ENCODE peak calls at places on chromosomes 5 and 9, in seven cellular contexts. P, B, Q, N, Z, K and W are unnamed samples.

GRCh38 chr5:124546643-124547042 is 199.8 kb downstream of the ZNF608 start:
- DNase-seq in P (no peak), B (no peak), Q (no peak), N (no peak), Z (peak; percentile 3), K (no peak), W (no peak)

GRCh38 chr9:109012009-109012875 is 1.1 kb downstream of the CTNNAL1 start:
- DNase-seq in P (no peak), B (peak; percentile 33), Q (peak; percentile 3), N (no peak), Z (peak; percentile 83), K (peak; percentile 75), W (peak; percentile 6)

GRCh38 chr5:78750281-78750680 is 101.7 kb upstream of the LHFPL2 start:
- DNase-seq in P (no peak), B (no peak), Q (no peak), N (no peak), Z (no peak), K (no peak), W (no peak)

GRCh38 chr5:179870403-179870903 is 11.8 kb upstream of the MRNIP start:
- DNase-seq in P (no peak), B (no peak), Q (no peak), N (no peak), Z (no peak), K (peak; percentile 3), W (no peak)

GRCh38 chr5:75523275-75523674 is 11.6 kb downstream of the POLK start:
- DNase-seq in P (no peak), B (no peak), Q (no peak), N (no peak), Z (no peak), K (no peak), W (no peak)

GRCh38 chr9:130857864-130858730 is 23.0 kb downstream of the ABL1 start:
- DNase-seq in P (no peak), B (no peak), Q (no peak), N (no peak), Z (no peak), K (no peak), W (no peak)

GRCh38 chr9:96040591-96041461 is 165.3 kb downstream of the ERCC6L2 start:
- DNase-seq in P (no peak), B (peak; percentile 43), Q (no peak), N (no peak), Z (no peak), K (no peak), W (no peak)

GRCh38 chr9:87850405-87850804 is 32.3 kb upstream of the SPATA31E1 start:
- DNase-seq in P (no peak), B (no peak), Q (no peak), N (no peak), Z (peak; percentile 51), K (no peak), W (no peak)

GRCh38 chr9:20984471-20984870 is 47.0 kb downstream of the HACD4 start:
- DNase-seq in P (no peak), B (no peak), Q (no peak), N (no peak), Z (no peak), K (no peak), W (no peak)

GRCh38 chr9:35604578-35605335 is at the start of gene TESK1:
- DNase-seq in P (peak; percentile 86), B (peak; percentile 90), Q (peak; percentile 95), N (peak; percentile 72), Z (peak; percentile 64), K (peak; percentile 80), W (peak; percentile 72)